ENCODE peak calls at places on chromosomes 12 and 14, in four cellular contexts. H is HT-29, B is NT2/D1, R is psoas muscle. C is an unnamed sample.

GRCh38 chr14:58078068-58078467 is 73.9 kb downstream of the ARMH4 start:
- DNase-seq in H (no peak), B (no peak), R (no peak), C (no peak)

GRCh38 chr14:104894331-104895206 is 29.5 kb downstream of the CEP170B start:
- DNase-seq in H (no peak), B (no peak), R (peak), C (peak)

GRCh38 chr12:104956870-104957301 is 1.2 kb downstream of the SLC41A2 start:
- DNase-seq in H (no peak), B (no peak), R (no peak), C (no peak)

GRCh38 chr12:123546281-123546680 is 12.8 kb upstream of the RILPL1 start:
- DNase-seq in H (no peak), B (no peak), R (no peak), C (no peak)

GRCh38 chr14:31564194-31564593 is 3.0 kb downstream of the NUBPL start:
- DNase-seq in H (no peak), B (no peak), R (no peak), C (no peak)

GRCh38 chr12:117724545-117724944 is 244.2 kb downstream of the KSR2 start:
- DNase-seq in H (no peak), B (no peak), R (no peak), C (peak)

GRCh38 chr12:85779768-85780167 is 56.4 kb downstream of the RASSF9 start:
- DNase-seq in H (no peak), B (no peak), R (no peak), C (no peak)

GRCh38 chr12:32365473-32366064 is 33.8 kb upstream of the FGD4 start:
- DNase-seq in H (peak), B (peak), R (no peak), C (peak)

GRCh38 chr14:95034806-95035205 is 122.5 kb downstream of the DICER1 start:
- DNase-seq in H (no peak), B (no peak), R (no peak), C (no peak)

GRCh38 chr14:100108042-100108825 is 43.0 kb downstream of the EVL start:
- DNase-seq in H (peak), B (peak), R (peak), C (peak)

GRCh38 chr12:27592548-27592947 is 68.5 kb downstream of the PPFIBP1 start:
- DNase-seq in H (no peak), B (no peak), R (no peak), C (peak)

GRCh38 chr12:109539508-109539907 is 33.8 kb downstream of the MMAB start:
- DNase-seq in H (no peak), B (no peak), R (no peak), C (peak)

GRCh38 chr12:64666054-64666914 is 56.0 kb downstream of the RASSF3 start:
- DNase-seq in H (peak), B (no peak), R (no peak), C (peak)

GRCh38 chr12:111886662-111887545 is 44.9 kb downstream of the MAPKAPK5 start:
- DNase-seq in H (no peak), B (no peak), R (no peak), C (no peak)

GRCh38 chr14:94173885-94174621 is at the start of gene PPP4R4:
- DNase-seq in H (peak), B (peak), R (peak), C (peak)

GRCh38 chr12:43789941-43790340 is 16.2 kb downstream of the TWF1 start:
- DNase-seq in H (no peak), B (no peak), R (no peak), C (peak)

GRCh38 chr14:59097681-59098080 is 90.8 kb upstream of the DAAM1 start:
- DNase-seq in H (no peak), B (no peak), R (no peak), C (no peak)

GRCh38 chr12:34401659-34402227 is 379.4 kb downstream of the ALG10 start:
- DNase-seq in H (no peak), B (no peak), R (peak), C (no peak)

GRCh38 chr14:100056964-100057817 is 8.0 kb upstream of the EVL start:
- DNase-seq in H (peak), B (no peak), R (no peak), C (peak)

GRCh38 chr14:61607570-61608244 is 87.6 kb upstream of the HIF1A start:
- DNase-seq in H (no peak), B (no peak), R (no peak), C (no peak)

GRCh38 chr14:43651896-43652295 is 855.2 kb downstream of the FSCB start:
- DNase-seq in H (no peak), B (no peak), R (no peak), C (no peak)

GRCh38 chr14:92603309-92604257 is 90.0 kb downstream of the RIN3 start:
- DNase-seq in H (peak), B (no peak), R (no peak), C (no peak)

GRCh38 chr12:131835616-131836171 is 7.5 kb downstream of the MMP17 start:
- DNase-seq in H (no peak), B (no peak), R (no peak), C (no peak)

GRCh38 chr12:54426690-54427089 is 7.6 kb upstream of the ITGA5 start:
- DNase-seq in H (no peak), B (no peak), R (no peak), C (no peak)

GRCh38 chr12:21710944-21711343 is 53.3 kb upstream of the LDHB start:
- DNase-seq in H (no peak), B (no peak), R (no peak), C (no peak)

C was measured in endothelial cell of umbilical vein.